ENCODE peak calls at places on chromosomes 1 and 21, in five cellular contexts. U is GM20000, P is posterior cingulate gyrus, C is breast epithelium, W is bronchial epithelial cell. D is an unnamed sample.

GRCh38 chr1:165787741-165788140 is 19.1 kb upstream of the TMCO1 start:
- DNase-seq in W (no peak), U (no peak), C (no peak), P (no peak), D (no peak)

GRCh38 chr1:31848381-31848897 is 32.6 kb upstream of the SPOCD1 start:
- DNase-seq in U (no peak), C (no peak), W (no peak), P (no peak), D (no peak)

GRCh38 chr1:69589799-69590198 is 22.1 kb downstream of the LRRC7 start:
- DNase-seq in C (no peak), U (no peak), W (no peak), P (no peak), D (no peak)

GRCh38 chr1:31183927-31184554 is 55.6 kb downstream of the NKAIN1 start:
- DNase-seq in C (no peak), W (peak), P (peak), U (peak), D (peak)

GRCh38 chr1:9371951-9372350 is 79.3 kb downstream of the SPSB1 start:
- DNase-seq in W (no peak), P (no peak), U (no peak), C (no peak), D (no peak)

GRCh38 chr1:35319988-35320713 is 51.6 kb downstream of the ZMYM4 start:
- DNase-seq in U (no peak), W (peak), P (no peak), C (no peak), D (no peak)

GRCh38 chr1:25245809-25246599 is 1.2 kb downstream of the RSRP1 start:
- DNase-seq in W (peak), U (no peak), C (no peak), P (no peak), D (no peak)

GRCh38 chr1:161171191-161171590 is 5.0 kb downstream of the PPOX start:
- DNase-seq in C (no peak), P (no peak), W (no peak), U (no peak), D (no peak)

GRCh38 chr1:27005648-27006496 is 6.8 kb downstream of the TENT5B start:
- DNase-seq in W (no peak), C (no peak), P (no peak), U (no peak), D (no peak)

GRCh38 chr1:231160851-231161710 is 777 bp upstream of the TRIM67 start:
- DNase-seq in W (no peak), P (peak), C (no peak), U (no peak), D (no peak)

GRCh38 chr1:203076031-203076511 is 9.7 kb downstream of the MYOG start:
- DNase-seq in W (no peak), P (no peak), C (no peak), U (no peak), D (no peak)

GRCh38 chr1:2406451-2407041 is 5.8 kb downstream of the PEX10 start:
- DNase-seq in C (no peak), W (no peak), U (no peak), P (no peak), D (no peak)

GRCh38 chr1:67336783-67337182 is 29.1 kb downstream of the IL12RB2 start:
- DNase-seq in P (no peak), U (no peak), W (no peak), C (no peak), D (no peak)

GRCh38 chr1:9296850-9297249 is 4.2 kb downstream of the SPSB1 start:
- DNase-seq in W (no peak), P (no peak), C (no peak), U (no peak), D (no peak)

GRCh38 chr1:248111157-248111556 is 16.2 kb downstream of the OR2L13 start:
- DNase-seq in U (no peak), P (no peak), C (no peak), W (no peak), D (no peak)

GRCh38 chr1:234672349-234673135 is 62.6 kb upstream of the IRF2BP2 start:
- DNase-seq in P (no peak), C (no peak), U (no peak), W (no peak), D (no peak)

GRCh38 chr1:234897754-234898454 is 230.7 kb downstream of the TOMM20 start:
- DNase-seq in P (no peak), W (no peak), U (no peak), C (no peak), D (no peak)

GRCh38 chr1:240719953-240720700 is 108.2 kb upstream of the GREM2 start:
- DNase-seq in P (no peak), U (no peak), W (no peak), C (no peak), D (no peak)

GRCh38 chr1:220076861-220077762 is 12.5 kb downstream of the BPNT1 start:
- DNase-seq in P (no peak), W (peak), C (no peak), U (no peak), D (no peak)

GRCh38 chr1:43974443-43975248 is at the start of gene ATP6V0B:
- DNase-seq in C (peak), U (peak), P (peak), W (peak), D (peak)

GRCh38 chr1:166129006-166129405 is 37.8 kb downstream of the FAM78B start:
- DNase-seq in P (no peak), C (no peak), U (no peak), W (no peak), D (no peak)

GRCh38 chr1:16048573-16049189 is 5.1 kb downstream of the CLCNKB start:
- DNase-seq in C (no peak), W (peak), U (no peak), P (no peak), D (peak)

GRCh38 chr1:203069028-203069804 is 16.6 kb downstream of the MYOG start:
- DNase-seq in P (no peak), U (no peak), W (no peak), C (no peak), D (no peak)

GRCh38 chr1:207740224-207740623 is 11.6 kb upstream of the CD46 start:
- DNase-seq in C (no peak), U (no peak), P (no peak), W (peak), D (no peak)

GRCh38 chr1:223707270-223708000 is 4.9 kb upstream of the CAPN2 start:
- DNase-seq in W (peak), C (peak), U (no peak), P (no peak), D (peak)

GRCh38 chr1:36942093-36942492 is 92.2 kb downstream of the GRIK3 start:
- DNase-seq in W (no peak), U (no peak), P (no peak), C (no peak), D (no peak)

GRCh38 chr1:7608628-7609295 is 162.3 kb upstream of the VAMP3 start:
- DNase-seq in U (no peak), P (no peak), W (no peak), C (no peak), D (no peak)

GRCh38 chr21:29130234-29130993 is at the start of gene MAP3K7CL:
- DNase-seq in W (peak), U (no peak), C (no peak), P (no peak), D (peak)

GRCh38 chr1:26529655-26530539 is at the start of gene RPS6KA1:
- DNase-seq in W (peak), P (peak), U (peak), C (no peak), D (no peak)

GRCh38 chr1:196355206-196355786 is 252.9 kb downstream of the KCNT2 start:
- DNase-seq in W (peak), C (no peak), P (no peak), U (no peak), D (peak)

D was measured in fibroblast of the conjunctiva.